ENCODE peak calls at places on chromosomes 12 and 14, in six cellular contexts. E is HepG2, J is erythroblast, R is breast epithelium, A is A549, N is right lobe of liver. H is an unnamed sample.
A peak's percentile ranks its signal among the peaks of the same experiment; 100 is the strongest.

GRCh38 chr12:94089891-94090290 is 58.5 kb upstream of the PLXNC1 start:
- DNase-seq in E (no peak), J (peak; percentile 42), R (no peak), A (no peak), N (no peak), H (no peak)

GRCh38 chr12:30286345-30286926 is 409.2 kb downstream of the IPO8 start:
- DNase-seq in E (peak; percentile 6), J (peak; percentile 2), R (no peak), A (peak; percentile 27), N (no peak), H (no peak)

GRCh38 chr14:67485501-67486095 is 2.9 kb downstream of the TMEM229B start:
- DNase-seq in E (no peak), J (no peak), R (no peak), A (no peak), N (no peak), H (no peak)

GRCh38 chr12:94676011-94676709 is 25.8 kb upstream of the TMCC3 start:
- DNase-seq in E (no peak), J (no peak), R (no peak), A (no peak), N (peak; percentile 58), H (peak; percentile 34)

GRCh38 chr12:80679346-80680131 is 27.9 kb upstream of the MYF6 start:
- DNase-seq in E (no peak), J (no peak), R (no peak), A (no peak), N (no peak), H (no peak)

GRCh38 chr14:65377576-65377975 is 35.0 kb upstream of the FUT8 start:
- DNase-seq in E (no peak), J (no peak), R (no peak), A (peak; percentile 15), N (no peak), H (peak; percentile 18)

GRCh38 chr12:45369065-45369464 is 153.2 kb downstream of the ANO6 start:
- DNase-seq in E (no peak), J (no peak), R (no peak), A (peak; percentile 40), N (no peak), H (no peak)

GRCh38 chr14:52873694-52874093 is 77.2 kb downstream of the FERMT2 start:
- DNase-seq in E (no peak), J (no peak), R (no peak), A (no peak), N (no peak), H (peak; percentile 42)

GRCh38 chr12:66740257-66740656 is 61.4 kb upstream of the GRIP1 start:
- DNase-seq in E (no peak), J (no peak), R (no peak), A (no peak), N (no peak), H (no peak)

GRCh38 chr14:88326352-88327103 is 3.5 kb upstream of the KCNK10 start:
- DNase-seq in E (no peak), J (no peak), R (no peak), A (no peak), N (no peak), H (no peak)

GRCh38 chr14:59630281-59630963 is 53.8 kb upstream of the CCDC175 start:
- DNase-seq in E (no peak), J (no peak), R (no peak), A (no peak), N (peak; percentile 53), H (no peak)

GRCh38 chr14:59199205-59199604 is 10.7 kb downstream of the DAAM1 start:
- DNase-seq in E (no peak), J (no peak), R (no peak), A (no peak), N (no peak), H (no peak)

GRCh38 chr12:112998997-112999767 is 20.9 kb downstream of the OAS2 start:
- DNase-seq in E (no peak), J (no peak), R (no peak), A (no peak), N (no peak), H (no peak)

GRCh38 chr14:20632448-20632830 is 9.1 kb downstream of the OR6S1 start:
- DNase-seq in E (no peak), J (no peak), R (no peak), A (no peak), N (no peak), H (no peak)

GRCh38 chr12:64083285-64084210 is 138.5 kb downstream of the KICS2 start:
- DNase-seq in E (no peak), J (no peak), R (peak; percentile 79), A (peak; percentile 72), N (peak; percentile 67), H (peak; percentile 83)

GRCh38 chr12:115452751-115453281 is 768.8 kb upstream of the TBX3 start:
- DNase-seq in E (no peak), J (no peak), R (no peak), A (no peak), N (no peak), H (no peak)

GRCh38 chr14:54901380-54902142 is 1.1 kb downstream of the GCH1 start:
- DNase-seq in E (no peak), J (no peak), R (peak; percentile 56), A (peak; percentile 14), N (no peak), H (no peak)

GRCh38 chr12:88361493-88361892 is 218.8 kb downstream of the KITLG start:
- DNase-seq in E (no peak), J (no peak), R (no peak), A (peak; percentile 10), N (no peak), H (no peak)

GRCh38 chr12:43921666-43922337 is 85.9 kb downstream of the TMEM117 start:
- DNase-seq in E (no peak), J (no peak), R (no peak), A (no peak), N (no peak), H (no peak)

GRCh38 chr14:58669556-58670200 is 31.9 kb downstream of the DACT1 start:
- DNase-seq in E (no peak), J (no peak), R (no peak), A (no peak), N (no peak), H (no peak)

GRCh38 chr14:81193924-81194633 is 26.7 kb downstream of the GTF2A1 start:
- DNase-seq in E (no peak), J (no peak), R (no peak), A (no peak), N (no peak), H (no peak)

GRCh38 chr12:14416658-14417057 is 51.2 kb downstream of the ATF7IP start:
- DNase-seq in E (peak; percentile 33), J (peak; percentile 82), R (no peak), A (peak; percentile 22), N (no peak), H (no peak)

GRCh38 chr12:51926718-51927117 is 19.4 kb downstream of the ACVRL1 start:
- DNase-seq in E (peak; percentile 23), J (peak; percentile 60), R (peak; percentile 52), A (peak; percentile 71), N (no peak), H (no peak)

GRCh38 chr12:110743571-110744093 is 941 bp upstream of the PPP1CC start:
- DNase-seq in E (no peak), J (peak; percentile 62), R (no peak), A (peak; percentile 48), N (peak; percentile 76), H (peak; percentile 49)

GRCh38 chr14:68015356-68016242 is 196.0 kb downstream of the RAD51B start:
- DNase-seq in E (no peak), J (no peak), R (no peak), A (no peak), N (no peak), H (no peak)

GRCh38 chr12:54991161-54991991 is 6.8 kb upstream of the TESPA1 start:
- DNase-seq in E (no peak), J (peak; percentile 52), R (no peak), A (no peak), N (no peak), H (no peak)
- TF ChIP-seq POLR2A in E (no peak), J (no peak), R (no peak), A (no peak), N (no peak), H (no peak)

DNA sequence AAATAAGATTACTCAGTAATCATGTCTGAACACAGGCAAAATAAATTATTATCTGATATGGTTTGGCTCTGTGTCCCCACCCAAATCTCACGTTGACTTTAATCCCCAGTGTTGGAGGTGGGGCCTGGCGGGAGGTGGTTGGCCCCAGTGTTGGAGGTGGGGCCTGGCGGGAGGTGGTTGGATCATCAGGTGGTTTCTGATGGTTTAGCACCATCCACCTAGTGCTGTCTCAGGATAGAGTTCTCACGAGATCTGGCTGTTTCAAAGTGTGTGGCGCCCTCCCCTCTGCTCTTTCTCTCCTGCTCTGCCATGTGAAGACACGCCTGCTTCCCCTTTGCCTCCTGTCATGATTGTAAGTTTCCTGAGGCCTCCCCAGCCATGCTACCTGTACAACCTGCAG is 18.1 kb downstream of the DHRS2 start:
- DNase-seq in E (no peak), J (no peak), R (no peak), A (no peak), N (no peak), H (no peak)
- TF ChIP-seq POLR2A in E (no peak), J (no peak), R (no peak), A (no peak), N (no peak), H (no peak)

DNA sequence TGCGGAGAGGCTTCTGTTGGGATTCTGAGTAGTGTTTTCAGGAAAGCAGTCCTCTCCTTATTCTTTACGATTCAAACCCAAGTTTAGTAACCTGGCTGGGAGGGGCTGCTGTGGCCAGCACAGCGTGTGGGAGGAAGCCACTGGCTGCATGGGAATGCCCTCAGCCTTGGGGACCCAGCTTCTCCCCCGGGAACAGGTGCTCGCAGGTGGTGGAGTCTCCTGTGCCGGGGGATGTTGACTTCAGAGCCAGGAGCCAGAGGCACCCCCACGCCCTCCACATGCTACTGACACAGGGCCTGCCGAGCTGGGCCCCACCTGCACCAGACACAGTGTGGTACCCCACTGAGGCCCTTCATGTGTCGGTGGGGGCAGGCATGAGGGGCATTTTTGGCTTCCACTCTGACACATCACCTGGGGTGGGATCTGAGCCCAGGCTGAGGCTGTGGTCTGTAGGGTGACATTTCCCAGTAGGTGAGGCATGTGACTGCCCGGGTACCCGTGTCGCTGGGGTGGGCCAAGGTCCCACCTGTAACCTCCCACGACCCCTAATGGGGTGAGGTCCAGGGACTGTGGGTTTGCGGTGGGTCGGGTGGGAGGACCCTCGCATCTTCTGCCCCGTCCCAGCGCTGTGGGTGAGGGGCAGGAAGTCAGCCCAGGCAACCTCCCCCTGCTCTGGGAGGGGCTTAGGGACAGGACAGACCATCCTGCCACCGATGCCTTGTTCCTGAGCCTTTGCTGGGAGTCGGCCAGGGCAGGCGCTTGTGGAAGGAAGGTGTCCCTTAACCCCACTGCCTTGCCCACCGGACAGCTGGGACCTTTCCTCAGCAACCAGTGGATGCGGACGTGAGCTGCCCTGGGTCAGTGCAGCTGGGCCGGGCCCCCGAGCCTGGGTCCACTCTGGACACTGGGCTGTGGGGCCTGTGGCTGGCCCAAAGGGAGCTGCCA is 26.5 kb downstream of the MTA1 start:
- DNase-seq in E (no peak), J (no peak), R (no peak), A (no peak), N (no peak), H (no peak)
- TF ChIP-seq POLR2A in E (no peak), J (no peak), R (no peak), A (no peak), N (no peak), H (no peak)

GRCh38 chr12:6334940-6335450 is 6.9 kb downstream of the TNFRSF1A start:
- DNase-seq in E (no peak), J (no peak), R (no peak), A (no peak), N (peak; percentile 80), H (peak; percentile 52)
- TF ChIP-seq POLR2A in E (no peak), J (no peak), R (no peak), A (no peak), N (no peak), H (no peak)

H was measured in uterus.